ENCODE peak calls at places on chromosomes 6 and 20, in six cellular contexts. U, Q, R, D, G and B are unnamed samples.

GRCh38 chr20:33994624-33994913 is 858 bp downstream of the RALY start:
- DNase-seq in U (no peak), Q (peak; percentile 35), R (no peak), D (no peak), G (no peak), B (no peak)

GRCh38 chr20:12535770-12536169 is 473.0 kb upstream of the SPTLC3 start:
- DNase-seq in U (no peak), Q (no peak), R (no peak), D (no peak), G (no peak), B (no peak)

GRCh38 chr6:129345890-129346289 is 364.1 kb downstream of the ARHGAP18 start:
- DNase-seq in U (peak; percentile 89), Q (no peak), R (no peak), D (no peak), G (no peak), B (no peak)

GRCh38 chr20:62805711-62806382 is 1.2 kb downstream of the OGFR start:
- DNase-seq in U (no peak), Q (no peak), R (no peak), D (no peak), G (no peak), B (no peak)

GRCh38 chr6:150027806-150028565 is 2.7 kb upstream of the RAET1L start:
- DNase-seq in U (no peak), Q (no peak), R (no peak), D (no peak), G (no peak), B (no peak)

GRCh38 chr6:41679696-41680095 is 41.4 kb downstream of the MDFI start:
- DNase-seq in U (no peak), Q (no peak), R (no peak), D (no peak), G (no peak), B (no peak)

GRCh38 chr20:46044896-46045295 is 15.9 kb downstream of the SLC12A5 start:
- DNase-seq in U (no peak), Q (no peak), R (no peak), D (no peak), G (no peak), B (no peak)

GRCh38 chr20:58755751-58756524 is 63.3 kb downstream of the NPEPL1 start:
- DNase-seq in U (no peak), Q (no peak), R (no peak), D (no peak), G (no peak), B (no peak)

GRCh38 chr6:41684311-41685182 is 46.3 kb downstream of the MDFI start:
- DNase-seq in U (no peak), Q (no peak), R (no peak), D (no peak), G (no peak), B (no peak)

GRCh38 chr6:24919404-24919892 is 16.3 kb downstream of the RIPOR2 start:
- DNase-seq in U (no peak), Q (peak; percentile 57), R (no peak), D (no peak), G (peak; percentile 52), B (no peak)

GRCh38 chr6:163438940-163439335 is 24.4 kb downstream of the QKI start:
- DNase-seq in U (no peak), Q (no peak), R (no peak), D (no peak), G (no peak), B (no peak)

GRCh38 chr20:24560571-24561485 is 91.4 kb downstream of the SYNDIG1 start:
- DNase-seq in U (no peak), Q (no peak), R (no peak), D (no peak), G (no peak), B (no peak)

GRCh38 chr6:122956376-122956775 is 39.7 kb upstream of the CLVS2 start:
- DNase-seq in U (no peak), Q (no peak), R (no peak), D (no peak), G (no peak), B (no peak)

GRCh38 chr6:70686548-70687133 is 19.0 kb downstream of the SMAP1 start:
- DNase-seq in U (peak; percentile 31), Q (peak; percentile 24), R (no peak), D (peak; percentile 67), G (peak; percentile 33), B (peak; percentile 34)

GRCh38 chr6:33156561-33156960 is 35.7 kb downstream of the COL11A2 start:
- DNase-seq in U (no peak), Q (no peak), R (no peak), D (no peak), G (no peak), B (no peak)

GRCh38 chr6:73286752-73287151 is 23.8 kb upstream of the KHDC1 start:
- DNase-seq in U (no peak), Q (no peak), R (no peak), D (no peak), G (no peak), B (no peak)

GRCh38 chr6:134217110-134217509 is 100.8 kb downstream of the SGK1 start:
- DNase-seq in U (peak; percentile 14), Q (no peak), R (no peak), D (no peak), G (no peak), B (no peak)

GRCh38 chr6:119142051-119142450 is 63.6 kb upstream of the FAM184A start:
- DNase-seq in U (no peak), Q (no peak), R (no peak), D (no peak), G (no peak), B (no peak)

GRCh38 chr20:38935285-38935684 is 9.1 kb downstream of the FAM83D start:
- DNase-seq in U (peak; percentile 30), Q (no peak), R (no peak), D (peak; percentile 35), G (no peak), B (no peak)

GRCh38 chr20:57690525-57690924 is 19.3 kb downstream of the PMEPA1 start:
- DNase-seq in U (no peak), Q (no peak), R (no peak), D (no peak), G (no peak), B (no peak)

GRCh38 chr6:90687751-90688380 is 101.0 kb upstream of the MAP3K7 start:
- DNase-seq in U (no peak), Q (no peak), R (no peak), D (no peak), G (no peak), B (no peak)

GRCh38 chr20:45752747-45753146 is 30.6 kb downstream of the SPINT4 start:
- DNase-seq in U (no peak), Q (no peak), R (no peak), D (no peak), G (no peak), B (no peak)

GRCh38 chr20:3239026-3239866 is at the start of gene SLC4A11:
- DNase-seq in U (no peak), Q (no peak), R (no peak), D (peak; percentile 41), G (peak; percentile 58), B (peak; percentile 12)

GRCh38 chr6:36827261-36828079 is 11.8 kb downstream of the CPNE5 start:
- DNase-seq in U (peak; percentile 73), Q (no peak), R (no peak), D (no peak), G (no peak), B (no peak)

GRCh38 chr20:4161447-4162251 is 146.3 kb upstream of the RNF24 start:
- DNase-seq in U (no peak), Q (peak; percentile 63), R (no peak), D (peak; percentile 78), G (no peak), B (no peak)

GRCh38 chr6:37192669-37193068 is 22.7 kb downstream of the PIM1 start:
- DNase-seq in U (no peak), Q (no peak), R (no peak), D (no peak), G (peak; percentile 74), B (no peak)